ENCODE peak calls at places on chromosomes 6 and 20, in ten cellular contexts. G, R, H, O, Z, J, U, W, T and M are unnamed samples.

GRCh38 chr6:3749390-3749978 is 2.0 kb downstream of the PXDC1 start:
- DNase-seq in G (no peak), R (no peak), H (no peak), O (no peak), Z (no peak), J (no peak), U (no peak), W (no peak), T (peak), M (no peak)

GRCh38 chr20:48177058-48177457 is 391.8 kb upstream of the SULF2 start:
- DNase-seq in G (no peak), R (no peak), H (no peak), O (no peak), Z (no peak), J (no peak), U (no peak), W (no peak), T (no peak), M (no peak)

GRCh38 chr6:28863607-28864320 is 60.0 kb downstream of the TRIM27 start:
- DNase-seq in G (peak), R (peak), H (peak), O (peak), Z (peak), J (peak), U (peak), W (peak), T (peak), M (peak)

GRCh38 chr20:56697476-56697875 is 68.4 kb downstream of the TFAP2C start:
- DNase-seq in G (no peak), R (no peak), H (no peak), O (no peak), Z (no peak), J (no peak), U (no peak), W (no peak), T (no peak), M (no peak)

GRCh38 chr6:125117818-125118217 is 35.8 kb upstream of the TPD52L1 start:
- DNase-seq in G (peak), R (no peak), H (no peak), O (no peak), Z (no peak), J (no peak), U (no peak), W (no peak), T (no peak), M (no peak)

GRCh38 chr6:132703936-132704335 is 9.9 kb downstream of the VNN1 start:
- DNase-seq in G (no peak), R (no peak), H (no peak), O (peak), Z (no peak), J (no peak), U (no peak), W (no peak), T (no peak), M (peak)

GRCh38 chr6:41546475-41546865 is 289 bp downstream of the FOXP4 start:
- DNase-seq in G (no peak), R (no peak), H (no peak), O (no peak), Z (no peak), J (peak), U (no peak), W (no peak), T (no peak), M (no peak)

GRCh38 chr6:44045672-44046015 is 81.6 kb downstream of the MRPL14 start:
- DNase-seq in G (no peak), R (no peak), H (no peak), O (peak), Z (no peak), J (no peak), U (no peak), W (peak), T (no peak), M (no peak)

GRCh38 chr6:44696686-44697085 is 309.2 kb downstream of the CDC5L start:
- DNase-seq in G (no peak), R (no peak), H (no peak), O (no peak), Z (no peak), J (no peak), U (no peak), W (no peak), T (no peak), M (no peak)

GRCh38 chr6:142534484-142534883 is 232.7 kb downstream of the ADGRG6 start:
- DNase-seq in G (no peak), R (no peak), H (no peak), O (no peak), Z (no peak), J (no peak), U (no peak), W (no peak), T (no peak), M (no peak)

GRCh38 chr6:21800948-21801438 is 207.4 kb downstream of the SOX4 start:
- DNase-seq in G (peak), R (no peak), H (no peak), O (peak), Z (no peak), J (no peak), U (no peak), W (no peak), T (no peak), M (peak)

GRCh38 chr6:54134934-54135333 is 23.7 kb downstream of the MLIP start:
- DNase-seq in G (no peak), R (no peak), H (no peak), O (no peak), Z (no peak), J (no peak), U (no peak), W (no peak), T (no peak), M (peak)

GRCh38 chr20:9506964-9507369 is 7.4 kb upstream of the LAMP5 start:
- DNase-seq in G (no peak), R (no peak), H (no peak), O (no peak), Z (no peak), J (no peak), U (no peak), W (no peak), T (peak), M (no peak)

GRCh38 chr6:30885481-30885998 is 1.2 kb downstream of the DDR1 start:
- DNase-seq in G (peak), R (no peak), H (no peak), O (peak), Z (peak), J (no peak), U (no peak), W (no peak), T (peak), M (peak)

GRCh38 chr6:112307707-112308106 is 39.4 kb upstream of the RFPL4B start:
- DNase-seq in G (no peak), R (no peak), H (no peak), O (no peak), Z (no peak), J (no peak), U (no peak), W (no peak), T (no peak), M (no peak)

GRCh38 chr20:25032478-25033183 is 25.3 kb downstream of the ACSS1 start:
- DNase-seq in G (no peak), R (no peak), H (peak), O (peak), Z (peak), J (no peak), U (no peak), W (peak), T (no peak), M (no peak)

GRCh38 chr6:5854900-5855299 is 151.8 kb downstream of the NRN1 start:
- DNase-seq in G (no peak), R (no peak), H (no peak), O (no peak), Z (no peak), J (no peak), U (no peak), W (no peak), T (no peak), M (no peak)

GRCh38 chr20:18412202-18412901 is 54.5 kb downstream of the DZANK1 start:
- DNase-seq in G (no peak), R (no peak), H (no peak), O (no peak), Z (no peak), J (no peak), U (no peak), W (no peak), T (no peak), M (no peak)

GRCh38 chr6:28235912-28236452 is 10.9 kb downstream of the ZSCAN9 start:
- DNase-seq in G (no peak), R (no peak), H (no peak), O (no peak), Z (no peak), J (no peak), U (no peak), W (no peak), T (peak), M (no peak)

GRCh38 chr20:14569631-14570030 is 232.2 kb upstream of the FLRT3 start:
- DNase-seq in G (no peak), R (no peak), H (no peak), O (no peak), Z (no peak), J (no peak), U (no peak), W (no peak), T (no peak), M (no peak)